ENCODE peak calls at places on chromosomes 2 and 18, in seven cellular contexts. One of them, this sample, is unnamed.

GRCh38 chr2:169184074-169184473 is 114.7 kb downstream of the DHRS9 start:
- DNase-seq in endothelial cell: no peak
- DNase-seq in astrocyte of the cerebellum: no peak
- DNase-seq in WTC11: no peak
- DNase-seq in K562: no peak
- DNase-seq in dorsolateral prefrontal cortex: no peak
- DNase-seq in choroid plexus epithelial cell: no peak
- DNase-seq in this sample: no peak

GRCh38 chr2:170895023-170895759 is 33.9 kb upstream of the GORASP2 start:
- DNase-seq in endothelial cell: no peak
- DNase-seq in astrocyte of the cerebellum: peak; percentile 53
- DNase-seq in WTC11: no peak
- DNase-seq in K562: no peak
- DNase-seq in dorsolateral prefrontal cortex: no peak
- DNase-seq in choroid plexus epithelial cell: peak; percentile 51
- DNase-seq in this sample: no peak

GRCh38 chr18:44771957-44772917 is 91.5 kb downstream of the SETBP1 start:
- DNase-seq in endothelial cell: no peak
- DNase-seq in astrocyte of the cerebellum: peak; percentile 76
- DNase-seq in WTC11: no peak
- DNase-seq in K562: no peak
- DNase-seq in dorsolateral prefrontal cortex: no peak
- DNase-seq in choroid plexus epithelial cell: peak; percentile 77
- DNase-seq in this sample: no peak

GRCh38 chr2:74886251-74886650 is 52.3 kb downstream of the HK2 start:
- DNase-seq in endothelial cell: no peak
- DNase-seq in astrocyte of the cerebellum: no peak
- DNase-seq in WTC11: no peak
- DNase-seq in K562: no peak
- DNase-seq in dorsolateral prefrontal cortex: no peak
- DNase-seq in choroid plexus epithelial cell: no peak
- DNase-seq in this sample: no peak

GRCh38 chr2:135985826-135986393 is 484 bp upstream of the DARS1 start:
- DNase-seq in endothelial cell: no peak
- DNase-seq in astrocyte of the cerebellum: no peak
- DNase-seq in WTC11: no peak
- DNase-seq in K562: no peak
- DNase-seq in dorsolateral prefrontal cortex: no peak
- DNase-seq in choroid plexus epithelial cell: no peak
- DNase-seq in this sample: no peak

GRCh38 chr2:181241366-181241765 is 215.8 kb upstream of the ITGA4 start:
- DNase-seq in endothelial cell: no peak
- DNase-seq in astrocyte of the cerebellum: no peak
- DNase-seq in WTC11: no peak
- DNase-seq in K562: no peak
- DNase-seq in dorsolateral prefrontal cortex: no peak
- DNase-seq in choroid plexus epithelial cell: no peak
- DNase-seq in this sample: no peak

GRCh38 chr2:176814740-176815367 is 397.7 kb upstream of the HNRNPA3 start:
- DNase-seq in endothelial cell: no peak
- DNase-seq in astrocyte of the cerebellum: no peak
- DNase-seq in WTC11: no peak
- DNase-seq in K562: peak; percentile 48
- DNase-seq in dorsolateral prefrontal cortex: no peak
- DNase-seq in choroid plexus epithelial cell: peak; percentile 43
- DNase-seq in this sample: no peak

GRCh38 chr2:230974096-230974913 is 21.6 kb upstream of the SPATA3 start:
- DNase-seq in endothelial cell: no peak
- DNase-seq in astrocyte of the cerebellum: peak; percentile 92
- DNase-seq in WTC11: no peak
- DNase-seq in K562: no peak
- DNase-seq in dorsolateral prefrontal cortex: no peak
- DNase-seq in choroid plexus epithelial cell: peak; percentile 96
- DNase-seq in this sample: no peak

GRCh38 chr2:231219289-231219688 is 20.9 kb downstream of the ARMC9 start:
- DNase-seq in endothelial cell: no peak
- DNase-seq in astrocyte of the cerebellum: no peak
- DNase-seq in WTC11: no peak
- DNase-seq in K562: no peak
- DNase-seq in dorsolateral prefrontal cortex: no peak
- DNase-seq in choroid plexus epithelial cell: no peak
- DNase-seq in this sample: no peak

GRCh38 chr18:13587937-13588336 is 138.4 kb downstream of the FAM210A start:
- DNase-seq in endothelial cell: no peak
- DNase-seq in astrocyte of the cerebellum: no peak
- DNase-seq in WTC11: no peak
- DNase-seq in K562: no peak
- DNase-seq in dorsolateral prefrontal cortex: no peak
- DNase-seq in choroid plexus epithelial cell: no peak
- DNase-seq in this sample: no peak

GRCh38 chr2:30038419-30038818 is 108.4 kb upstream of the YPEL5 start:
- DNase-seq in endothelial cell: no peak
- DNase-seq in astrocyte of the cerebellum: no peak
- DNase-seq in WTC11: no peak
- DNase-seq in K562: no peak
- DNase-seq in dorsolateral prefrontal cortex: no peak
- DNase-seq in choroid plexus epithelial cell: no peak
- DNase-seq in this sample: no peak

GRCh38 chr2:196233033-196233807 is 61.8 kb upstream of the STK17B start:
- DNase-seq in endothelial cell: no peak
- DNase-seq in astrocyte of the cerebellum: peak; percentile 80
- DNase-seq in WTC11: no peak
- DNase-seq in K562: no peak
- DNase-seq in dorsolateral prefrontal cortex: no peak
- DNase-seq in choroid plexus epithelial cell: peak; percentile 81
- DNase-seq in this sample: no peak

GRCh38 chr2:62489162-62489561 is 16.8 kb downstream of the TMEM17 start:
- DNase-seq in endothelial cell: no peak
- DNase-seq in astrocyte of the cerebellum: no peak
- DNase-seq in WTC11: no peak
- DNase-seq in K562: no peak
- DNase-seq in dorsolateral prefrontal cortex: no peak
- DNase-seq in choroid plexus epithelial cell: peak; percentile 70
- DNase-seq in this sample: no peak

GRCh38 chr2:109129356-109129920 is 433 bp downstream of the SH3RF3 start:
- DNase-seq in endothelial cell: peak; percentile 50
- DNase-seq in astrocyte of the cerebellum: no peak
- DNase-seq in WTC11: peak; percentile 25
- DNase-seq in K562: no peak
- DNase-seq in dorsolateral prefrontal cortex: no peak
- DNase-seq in choroid plexus epithelial cell: peak; percentile 30
- DNase-seq in this sample: peak; percentile 67

GRCh38 chr2:144510206-144510991 is 9.5 kb downstream of the ZEB2 start:
- DNase-seq in endothelial cell: no peak
- DNase-seq in astrocyte of the cerebellum: no peak
- DNase-seq in WTC11: peak; percentile 46
- DNase-seq in K562: no peak
- DNase-seq in dorsolateral prefrontal cortex: no peak
- DNase-seq in choroid plexus epithelial cell: peak; percentile 88
- DNase-seq in this sample: no peak

GRCh38 chr18:68714356-68714706 is 577 bp downstream of the TMX3 start:
- DNase-seq in endothelial cell: peak; percentile 22
- DNase-seq in astrocyte of the cerebellum: no peak
- DNase-seq in WTC11: no peak
- DNase-seq in K562: peak; percentile 12
- DNase-seq in dorsolateral prefrontal cortex: no peak
- DNase-seq in choroid plexus epithelial cell: peak; percentile 20
- DNase-seq in this sample: peak; percentile 54

GRCh38 chr18:48064978-48065600 is 134.6 kb upstream of the SMAD2 start:
- DNase-seq in endothelial cell: no peak
- DNase-seq in astrocyte of the cerebellum: no peak
- DNase-seq in WTC11: no peak
- DNase-seq in K562: no peak
- DNase-seq in dorsolateral prefrontal cortex: no peak
- DNase-seq in choroid plexus epithelial cell: no peak
- DNase-seq in this sample: no peak

GRCh38 chr2:43008388-43008787 is 216.0 kb upstream of the HAAO start:
- DNase-seq in endothelial cell: no peak
- DNase-seq in astrocyte of the cerebellum: no peak
- DNase-seq in WTC11: no peak
- DNase-seq in K562: no peak
- DNase-seq in dorsolateral prefrontal cortex: no peak
- DNase-seq in choroid plexus epithelial cell: no peak
- DNase-seq in this sample: no peak

GRCh38 chr2:51960846-51961335 is 929.0 kb upstream of the NRXN1 start:
- DNase-seq in endothelial cell: no peak
- DNase-seq in astrocyte of the cerebellum: no peak
- DNase-seq in WTC11: no peak
- DNase-seq in K562: no peak
- DNase-seq in dorsolateral prefrontal cortex: no peak
- DNase-seq in choroid plexus epithelial cell: no peak
- DNase-seq in this sample: no peak

GRCh38 chr2:141125432-141125831 is 1005.4 kb downstream of the LRP1B start:
- DNase-seq in endothelial cell: no peak
- DNase-seq in astrocyte of the cerebellum: no peak
- DNase-seq in WTC11: no peak
- DNase-seq in K562: no peak
- DNase-seq in dorsolateral prefrontal cortex: no peak
- DNase-seq in choroid plexus epithelial cell: no peak
- DNase-seq in this sample: no peak

GRCh38 chr2:136116111-136116812 is 1.7 kb downstream of the CXCR4 start:
- DNase-seq in endothelial cell: peak; percentile 39
- DNase-seq in astrocyte of the cerebellum: no peak
- DNase-seq in WTC11: peak; percentile 25
- DNase-seq in K562: no peak
- DNase-seq in dorsolateral prefrontal cortex: no peak
- DNase-seq in choroid plexus epithelial cell: no peak
- DNase-seq in this sample: peak; percentile 36

GRCh38 chr2:235444101-235444597 is 49.7 kb upstream of the AGAP1 start:
- DNase-seq in endothelial cell: no peak
- DNase-seq in astrocyte of the cerebellum: no peak
- DNase-seq in WTC11: no peak
- DNase-seq in K562: no peak
- DNase-seq in dorsolateral prefrontal cortex: no peak
- DNase-seq in choroid plexus epithelial cell: no peak
- DNase-seq in this sample: no peak

GRCh38 chr2:23199115-23199918 is 185.7 kb upstream of the KLHL29 start:
- DNase-seq in endothelial cell: no peak
- DNase-seq in astrocyte of the cerebellum: no peak
- DNase-seq in WTC11: peak; percentile 16
- DNase-seq in K562: peak; percentile 54
- DNase-seq in dorsolateral prefrontal cortex: no peak
- DNase-seq in choroid plexus epithelial cell: peak; percentile 25
- DNase-seq in this sample: no peak

GRCh38 chr18:48575658-48576453 is 37.0 kb downstream of the CTIF start:
- DNase-seq in endothelial cell: no peak
- DNase-seq in astrocyte of the cerebellum: peak; percentile 96
- DNase-seq in WTC11: no peak
- DNase-seq in K562: no peak
- DNase-seq in dorsolateral prefrontal cortex: peak; percentile 85
- DNase-seq in choroid plexus epithelial cell: peak; percentile 90
- DNase-seq in this sample: no peak

GRCh38 chr2:55048514-55048924 is 1.7 kb downstream of the RTN4 start:
- DNase-seq in endothelial cell: no peak
- DNase-seq in astrocyte of the cerebellum: no peak
- DNase-seq in WTC11: no peak
- DNase-seq in K562: peak; percentile 25
- DNase-seq in dorsolateral prefrontal cortex: peak; percentile 41
- DNase-seq in choroid plexus epithelial cell: peak; percentile 56
- DNase-seq in this sample: no peak
- TF ChIP-seq CTCF in endothelial cell: no peak
- TF ChIP-seq CTCF in astrocyte of the cerebellum: no peak
- TF ChIP-seq CTCF in WTC11: no peak
- TF ChIP-seq CTCF in K562: peak; percentile 24
- TF ChIP-seq CTCF in dorsolateral prefrontal cortex: no peak
- TF ChIP-seq CTCF in choroid plexus epithelial cell: peak; percentile 37
- TF ChIP-seq CTCF in this sample: no peak

GRCh38 chr2:104969564-104969963 is 68.3 kb upstream of the MRPS9 start:
- DNase-seq in endothelial cell: no peak
- DNase-seq in astrocyte of the cerebellum: peak; percentile 4
- DNase-seq in WTC11: no peak
- DNase-seq in K562: peak; percentile 2
- DNase-seq in dorsolateral prefrontal cortex: no peak
- DNase-seq in choroid plexus epithelial cell: no peak
- DNase-seq in this sample: no peak
- TF ChIP-seq CTCF in endothelial cell: no peak
- TF ChIP-seq CTCF in astrocyte of the cerebellum: no peak
- TF ChIP-seq CTCF in WTC11: no peak
- TF ChIP-seq CTCF in K562: no peak
- TF ChIP-seq CTCF in dorsolateral prefrontal cortex: no peak
- TF ChIP-seq CTCF in choroid plexus epithelial cell: no peak
- TF ChIP-seq CTCF in this sample: no peak

DNA sequence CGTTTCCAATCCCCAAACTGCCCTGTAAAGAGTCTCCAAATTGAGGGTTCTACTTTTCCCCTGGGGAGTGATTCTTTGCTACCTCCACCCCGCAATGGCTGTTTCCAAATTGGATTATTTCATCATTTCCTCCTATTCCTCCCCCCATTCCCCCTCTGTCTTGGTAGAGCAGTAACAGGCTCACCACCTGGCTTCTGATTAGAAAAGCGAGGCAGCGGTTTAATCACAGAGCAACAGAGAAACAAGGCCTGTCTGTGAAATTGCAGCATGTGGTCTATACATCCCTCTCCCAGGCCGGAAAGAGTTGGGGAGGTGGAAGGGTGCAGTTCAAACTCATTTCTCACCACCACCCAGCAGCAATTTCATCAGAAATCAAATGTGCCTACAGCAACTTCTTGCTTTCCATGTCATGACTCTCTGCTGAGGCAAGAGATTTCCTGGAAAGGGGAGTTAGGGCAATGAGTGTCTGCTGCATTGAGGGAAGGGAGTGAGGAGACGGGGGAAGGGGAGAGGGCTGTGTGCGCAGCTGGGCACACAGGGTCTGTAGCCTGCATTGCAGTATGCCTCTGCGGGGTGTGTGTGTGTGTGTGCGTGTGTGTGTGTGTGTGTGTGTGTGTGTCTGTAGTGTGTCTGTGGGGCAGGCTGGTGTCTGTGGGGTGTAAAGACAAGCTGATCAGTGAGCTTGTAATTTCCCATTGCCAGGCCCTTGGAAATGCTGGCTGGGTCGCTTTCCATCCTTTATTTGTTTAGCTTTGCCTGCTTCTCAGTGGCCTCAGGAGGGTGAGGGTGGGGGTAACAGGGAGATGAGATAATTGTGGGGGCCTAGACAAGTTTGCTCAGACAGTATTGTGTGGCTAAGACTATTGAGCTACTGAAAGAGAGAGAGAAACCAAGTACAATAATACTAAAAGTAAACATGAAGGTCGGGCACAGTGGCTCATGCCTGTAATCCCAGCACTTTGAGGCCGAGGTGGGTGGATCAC is 13.5 kb upstream of the IGFBP2 start:
- DNase-seq in endothelial cell: no peak
- DNase-seq in astrocyte of the cerebellum: no peak
- DNase-seq in WTC11: no peak
- DNase-seq in K562: no peak
- DNase-seq in dorsolateral prefrontal cortex: no peak
- DNase-seq in choroid plexus epithelial cell: peak; percentile 72
- DNase-seq in this sample: peak; percentile 36
- TF ChIP-seq CTCF in endothelial cell: no peak
- TF ChIP-seq CTCF in astrocyte of the cerebellum: no peak
- TF ChIP-seq CTCF in WTC11: no peak
- TF ChIP-seq CTCF in K562: no peak
- TF ChIP-seq CTCF in dorsolateral prefrontal cortex: no peak
- TF ChIP-seq CTCF in choroid plexus epithelial cell: no peak
- TF ChIP-seq CTCF in this sample: no peak

DNA sequence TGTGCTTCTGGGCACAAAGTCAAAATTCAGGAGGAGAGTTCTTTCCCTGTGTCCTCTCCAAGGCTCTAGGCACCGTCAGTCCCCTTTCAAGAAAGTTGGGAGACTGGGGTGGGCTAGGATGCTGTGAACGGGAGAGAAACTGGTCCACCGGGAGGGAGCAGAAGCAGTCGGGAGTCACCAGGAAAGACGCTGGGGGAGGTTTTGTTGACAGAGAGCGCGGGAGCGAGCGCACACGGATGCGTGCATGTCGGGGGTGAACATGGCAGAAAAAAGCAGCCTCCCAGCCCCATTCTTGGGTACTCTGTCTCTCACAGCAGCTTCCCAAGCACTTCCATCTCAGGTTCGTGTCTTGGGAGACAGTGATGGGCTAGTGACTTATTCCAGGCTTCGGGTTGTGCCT is 97.1 kb upstream of the PXDN start:
- DNase-seq in endothelial cell: no peak
- DNase-seq in astrocyte of the cerebellum: no peak
- DNase-seq in WTC11: no peak
- DNase-seq in K562: no peak
- DNase-seq in dorsolateral prefrontal cortex: no peak
- DNase-seq in choroid plexus epithelial cell: no peak
- DNase-seq in this sample: no peak
- TF ChIP-seq CTCF in endothelial cell: no peak
- TF ChIP-seq CTCF in astrocyte of the cerebellum: no peak
- TF ChIP-seq CTCF in WTC11: no peak
- TF ChIP-seq CTCF in K562: no peak
- TF ChIP-seq CTCF in dorsolateral prefrontal cortex: no peak
- TF ChIP-seq CTCF in choroid plexus epithelial cell: no peak
- TF ChIP-seq CTCF in this sample: no peak